ENCODE peak calls at places on chromosome 3, in four cellular contexts. V, H, R and I are unnamed samples.

GRCh38 chr3:132008841-132009638 is 25.8 kb downstream of the CPNE4 start:
- DNase-seq in R (no peak), H (no peak), V (no peak), I (no peak)

GRCh38 chr3:129994883-129995559 is 20.5 kb downstream of the TRH start:
- DNase-seq in H (no peak), R (no peak), V (no peak), I (no peak)

GRCh38 chr3:126883241-126883640 is 99.7 kb upstream of the PLXNA1 start:
- DNase-seq in H (no peak), V (no peak), R (no peak), I (no peak)

GRCh38 chr3:11847607-11848006 is 922 bp upstream of the TAMM41 start:
- DNase-seq in R (no peak), V (no peak), H (peak; percentile 8), I (no peak)

GRCh38 chr3:88149146-88149515 is 628 bp upstream of the C3orf38 start:
- DNase-seq in R (no peak), V (no peak), H (no peak), I (peak; percentile 47)

GRCh38 chr3:15470804-15471203 is 43.4 kb downstream of the EAF1 start:
- DNase-seq in V (no peak), R (no peak), H (no peak), I (no peak)

GRCh38 chr3:37500518-37500917 is 326.1 kb upstream of the LRRFIP2 start:
- DNase-seq in V (no peak), H (no peak), R (no peak), I (no peak)

GRCh38 chr3:154040283-154040682 is 80.9 kb upstream of the ARHGEF26 start:
- DNase-seq in H (peak; percentile 23), V (no peak), R (no peak), I (no peak)

GRCh38 chr3:110419571-110419970 is 652.0 kb upstream of the NECTIN3 start:
- DNase-seq in V (no peak), R (no peak), H (no peak), I (no peak)

GRCh38 chr3:175270199-175270837 is 411.2 kb downstream of the NAALADL2 start:
- DNase-seq in V (no peak), H (no peak), R (no peak), I (peak; percentile 34)

GRCh38 chr3:142278451-142278850 is 53.1 kb upstream of the GK5 start:
- DNase-seq in V (no peak), H (no peak), R (no peak), I (no peak)

GRCh38 chr3:30285188-30286006 is 321.0 kb upstream of the TGFBR2 start:
- DNase-seq in R (no peak), V (no peak), H (no peak), I (peak; percentile 21)

GRCh38 chr3:56806407-56806806 is 4.7 kb upstream of the ARHGEF3 start:
- DNase-seq in H (no peak), R (no peak), V (no peak), I (no peak)

GRCh38 chr3:55519016-55519415 is 31.9 kb upstream of the WNT5A start:
- DNase-seq in H (no peak), R (no peak), V (no peak), I (no peak)

GRCh38 chr3:155481089-155481488 is 187.6 kb upstream of the STRIT1 start:
- DNase-seq in V (no peak), H (no peak), R (no peak), I (no peak)

GRCh38 chr3:141434255-141434654 is 52.6 kb upstream of the RASA2 start:
- DNase-seq in H (no peak), V (no peak), R (no peak), I (no peak)

GRCh38 chr3:79651536-79652065 is 116.2 kb downstream of the ROBO1 start:
- DNase-seq in R (no peak), V (no peak), H (no peak), I (no peak)

GRCh38 chr3:50347187-50347813 is 1.8 kb upstream of the ZMYND10 start:
- DNase-seq in H (peak; percentile 59), R (no peak), V (no peak), I (peak; percentile 83)

GRCh38 chr3:113264741-113265140 is 53.4 kb downstream of the BOC start:
- DNase-seq in R (no peak), H (no peak), V (no peak), I (no peak)

GRCh38 chr3:61955483-61955882 is 394.1 kb downstream of the PTPRG start:
- DNase-seq in R (no peak), H (no peak), V (no peak), I (no peak)

GRCh38 chr3:153768559-153769469 is 352.4 kb upstream of the ARHGEF26 start:
- DNase-seq in R (peak; percentile 59), H (peak; percentile 30), V (peak; percentile 9), I (peak; percentile 40)

GRCh38 chr3:197309528-197310361 is 11.3 kb upstream of the DLG1 start:
- DNase-seq in H (no peak), V (no peak), R (no peak), I (no peak)
- H3K27ac ChIP-seq in H (no peak overlapping the region), V (no peak overlapping the region), R (no peak overlapping the region), I (peak overlapping the region; percentile 96)

GRCh38 chr3:97988784-97989568 is 16.7 kb upstream of the RIOX2 start:
- DNase-seq in H (no peak), V (no peak), R (no peak), I (no peak)
- TF ChIP-seq TCF12 in H (no peak), V (no peak), R (no peak), I (no peak)

GRCh38 chr3:81760924-81761903 is at the start of gene GBE1:
- DNase-seq in R (peak; percentile 89), V (peak; percentile 83), H (peak; percentile 87), I (peak; percentile 94)

GRCh38 chr3:81760215-81760614 is 1.2 kb downstream of the GBE1 start:
- DNase-seq in V (no peak), R (no peak), H (no peak), I (no peak)

GRCh38 chr3:81761904-81762565 is 590 bp upstream of the GBE1 start:
- DNase-seq in V (no peak), H (no peak), R (no peak), I (no peak)

GRCh38 chr3:81765425-81765824 is 4.0 kb upstream of the GBE1 start:
- DNase-seq in R (no peak), H (no peak), V (no peak), I (no peak)

DNA sequence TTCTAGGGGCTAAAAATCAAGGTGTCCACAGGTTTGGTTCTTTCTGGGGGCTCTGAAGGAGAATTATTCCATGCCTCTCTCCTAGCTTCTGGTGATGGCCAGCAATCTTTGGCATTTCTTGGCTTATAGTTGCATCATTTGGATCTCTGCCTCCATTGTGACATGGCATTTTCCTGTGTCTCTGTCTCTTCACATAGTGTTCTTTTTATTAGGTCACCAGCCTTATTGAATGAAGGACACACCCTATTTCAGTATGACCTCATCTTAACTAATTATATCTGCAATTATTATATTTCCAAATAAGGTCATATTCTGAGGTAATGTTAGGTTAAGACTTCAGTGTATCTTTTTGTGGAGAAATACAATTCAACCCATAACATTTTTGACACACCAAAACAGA is 3.2 kb upstream of the GBE1 start:
- DNase-seq in R (no peak), V (no peak), H (no peak), I (no peak)
- TF ChIP-seq RAD21 in R (no peak), V (no peak), H (no peak), I (no peak)

GRCh38 chr3:71446734-71447133 is 136.8 kb downstream of the FOXP1 start:
- DNase-seq in H (no peak), V (no peak), R (no peak), I (no peak)
- H3K27ac ChIP-seq in H (no peak overlapping the region), V (no peak overlapping the region), R (no peak overlapping the region), I (no peak overlapping the region)

DNA sequence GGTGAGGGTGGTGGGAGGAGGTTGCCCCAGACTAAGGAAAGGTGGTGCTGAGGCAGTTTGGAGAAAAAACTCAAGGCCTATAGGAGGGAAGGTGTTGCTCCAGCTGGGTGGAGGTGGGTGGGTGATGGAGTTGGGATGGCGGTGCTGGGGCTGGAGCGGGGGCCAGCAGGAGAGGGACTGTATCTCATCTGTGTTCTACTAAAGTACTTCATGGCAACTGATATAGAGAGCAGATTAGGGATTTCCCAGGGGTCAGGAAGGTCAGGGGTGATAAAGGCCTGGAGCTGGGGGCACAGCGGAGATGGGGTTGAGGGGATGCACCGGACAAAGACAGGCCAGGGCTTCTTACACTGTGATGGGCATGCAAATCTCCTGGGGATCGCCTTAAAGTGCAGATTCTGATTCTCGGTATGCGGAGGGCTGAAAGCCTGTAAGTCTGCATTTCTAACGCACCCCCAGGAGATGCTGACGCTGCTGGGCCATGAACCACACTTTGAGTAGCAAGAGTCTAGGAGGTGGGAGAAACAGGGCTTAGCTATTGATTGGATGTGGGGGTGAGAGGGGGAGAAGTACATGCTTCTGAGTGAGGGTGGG is 4.2 kb downstream of the KLHL40 start:
- DNase-seq in H (no peak), V (no peak), R (no peak), I (no peak)
- TF ChIP-seq TCF12 in H (no peak), V (no peak), R (no peak), I (no peak)